ENCODE peak calls at places on chromosomes 4 and X, in four cellular contexts. L is suprapubic skin, W is GM12865, R is tibial artery. I is an unnamed sample.

GRCh38 chr4:123699823-123700822 is 303.5 kb downstream of the SPRY1 start:
- DNase-seq in L (no peak), W (no peak), R (no peak), I (no peak)

GRCh38 chrX:153922932-153923857 is 2.9 kb downstream of the ARHGAP4 start:
- DNase-seq in L (no peak), W (no peak), R (peak; percentile 80), I (peak; percentile 83)

GRCh38 chr4:63937961-63938360 is 471.3 kb downstream of the TECRL start:
- DNase-seq in L (no peak), W (no peak), R (no peak), I (no peak)

GRCh38 chr4:107255596-107255995 is 219.5 kb upstream of the DKK2 start:
- DNase-seq in L (no peak), W (no peak), R (no peak), I (no peak)

GRCh38 chr4:6408263-6408662 is 64.2 kb downstream of the PPP2R2C start:
- DNase-seq in L (no peak), W (no peak), R (no peak), I (no peak)

GRCh38 chr4:169460081-169460480 is 152.3 kb downstream of the NEK1 start:
- DNase-seq in L (no peak), W (no peak), R (no peak), I (no peak)

GRCh38 chr4:108270466-108271450 is 102.0 kb upstream of the LEF1 start:
- DNase-seq in L (no peak), W (peak; percentile 9), R (no peak), I (no peak)

GRCh38 chrX:129193357-129193756 is 329.9 kb downstream of the SMARCA1 start:
- DNase-seq in L (no peak), W (no peak), R (no peak), I (no peak)

GRCh38 chr4:21763865-21764264 is 184.7 kb downstream of the KCNIP4 start:
- DNase-seq in L (no peak), W (no peak), R (no peak), I (no peak)

GRCh38 chrX:153926863-153927685 is 1.0 kb upstream of the ARHGAP4 start:
- DNase-seq in L (no peak), W (peak; percentile 91), R (peak; percentile 34), I (no peak)

GRCh38 chr4:53132117-53132889 is 233.6 kb downstream of the SCFD2 start:
- DNase-seq in L (no peak), W (peak; percentile 33), R (no peak), I (no peak)

GRCh38 chrX:123561439-123562215 is 171.2 kb downstream of the THOC2 start:
- DNase-seq in L (no peak), W (no peak), R (no peak), I (no peak)

GRCh38 chr4:32161382-32161781 is 1441.2 kb downstream of the PCDH7 start:
- DNase-seq in L (no peak), W (no peak), R (no peak), I (no peak)

GRCh38 chrX:101744085-101744484 is 84.4 kb upstream of the ARMCX2 start:
- DNase-seq in L (no peak), W (no peak), R (peak; percentile 21), I (peak; percentile 33)

GRCh38 chr4:77120888-77121508 is 36.0 kb upstream of the CCNG2 start:
- DNase-seq in L (no peak), W (peak; percentile 23), R (no peak), I (no peak)

GRCh38 chr4:174808836-174809235 is 20.2 kb downstream of the GLRA3 start:
- DNase-seq in L (no peak), W (no peak), R (no peak), I (no peak)

GRCh38 chrX:1165535-1166196 is 46.8 kb downstream of the CRLF2 start:
- DNase-seq in L (peak; percentile 78), W (peak; percentile 51), R (no peak), I (no peak)

GRCh38 chr4:113758361-113758760 is 3.2 kb downstream of the CAMK2D start:
- DNase-seq in L (no peak), W (no peak), R (no peak), I (no peak)

GRCh38 chr4:80336582-80336981 is 1.1 kb downstream of the CFAP299 start:
- DNase-seq in L (no peak), W (peak; percentile 5), R (no peak), I (peak; percentile 51)

GRCh38 chrX:108199691-108200090 is 108.1 kb downstream of the ATG4A start:
- DNase-seq in L (no peak), W (peak; percentile 14), R (no peak), I (no peak)

GRCh38 chrX:134538316-134538715 is 78.4 kb downstream of the HPRT1 start:
- DNase-seq in L (no peak), W (no peak), R (no peak), I (no peak)

GRCh38 chr4:140156529-140157171 is 2.7 kb upstream of the MAML3 start:
- DNase-seq in L (no peak), W (peak; percentile 52), R (no peak), I (no peak)

GRCh38 chr4:19806865-19807264 is 444.8 kb upstream of the SLIT2 start:
- DNase-seq in L (no peak), W (no peak), R (no peak), I (no peak)

GRCh38 chrX:22073928-22074327 is 41.8 kb downstream of the PHEX start:
- DNase-seq in L (no peak), W (no peak), R (no peak), I (no peak)

GRCh38 chrX:48611703-48612102 is 14.4 kb downstream of the WDR13 start:
- DNase-seq in L (no peak), W (no peak), R (no peak), I (no peak)

GRCh38 chr4:169658970-169659735 is 38.8 kb downstream of the CLCN3 start:
- DNase-seq in L (no peak), W (no peak), R (no peak), I (no peak)

GRCh38 chrX:150270622-150271021 is 92.5 kb upstream of the MAMLD1 start:
- DNase-seq in L (no peak), W (no peak), R (no peak), I (no peak)

GRCh38 chrX:1387141-1387776 is 4.7 kb downstream of the SLC25A6 start:
- DNase-seq in L (no peak), W (no peak), R (no peak), I (no peak)

GRCh38 chr4:38822748-38823303 is 18.2 kb upstream of the TLR1 start:
- DNase-seq in L (no peak), W (no peak), R (no peak), I (no peak)

GRCh38 chr4:54400802-54401201 is 171.7 kb downstream of the PDGFRA start:
- DNase-seq in L (no peak), W (no peak), R (no peak), I (no peak)

GRCh38 chr4:24930136-24930535 is 17.3 kb upstream of the CCDC149 start:
- DNase-seq in L (no peak), W (no peak), R (no peak), I (no peak)

GRCh38 chr4:109359040-109359646 is 56.7 kb upstream of the COL25A1 start:
- DNase-seq in L (no peak), W (peak; percentile 51), R (no peak), I (no peak)

GRCh38 chr4:48078862-48079655 is 55.0 kb downstream of the TXK start:
- DNase-seq in L (no peak), W (no peak), R (no peak), I (no peak)

GRCh38 chr4:53508446-53508845 is 82.8 kb downstream of the LNX1 start:
- DNase-seq in L (no peak), W (peak; percentile 7), R (no peak), I (no peak)

GRCh38 chrX:3501833-3502535 is 155.5 kb upstream of the MXRA5 start:
- DNase-seq in L (no peak), W (no peak), R (no peak), I (peak; percentile 32)

DNA sequence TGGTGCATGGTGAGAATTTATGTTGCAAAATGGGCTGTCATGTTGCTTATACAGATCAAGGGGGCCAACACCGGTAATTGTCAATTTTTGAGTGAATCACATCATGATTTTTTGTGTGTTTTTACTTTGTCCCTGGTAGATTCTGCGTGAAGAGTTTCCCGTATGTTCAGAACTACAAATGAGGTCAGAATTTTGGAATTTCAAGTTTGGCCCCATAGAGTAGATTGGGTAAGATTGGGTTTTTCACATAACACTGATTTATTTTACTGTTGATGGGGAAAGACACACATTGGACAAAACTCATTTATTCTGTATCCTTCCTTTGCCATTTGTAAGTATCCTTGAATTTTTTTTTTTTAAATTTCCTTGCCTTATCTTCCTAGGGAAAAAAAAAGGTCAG is 158.5 kb upstream of the MXRA5 start:
- DNase-seq in L (no peak), W (no peak), R (no peak), I (no peak)
- H3K4me3 ChIP-seq in L (no peak overlapping the region), W (no peak overlapping the region), R (no peak overlapping the region), I (no peak overlapping the region)

DNA sequence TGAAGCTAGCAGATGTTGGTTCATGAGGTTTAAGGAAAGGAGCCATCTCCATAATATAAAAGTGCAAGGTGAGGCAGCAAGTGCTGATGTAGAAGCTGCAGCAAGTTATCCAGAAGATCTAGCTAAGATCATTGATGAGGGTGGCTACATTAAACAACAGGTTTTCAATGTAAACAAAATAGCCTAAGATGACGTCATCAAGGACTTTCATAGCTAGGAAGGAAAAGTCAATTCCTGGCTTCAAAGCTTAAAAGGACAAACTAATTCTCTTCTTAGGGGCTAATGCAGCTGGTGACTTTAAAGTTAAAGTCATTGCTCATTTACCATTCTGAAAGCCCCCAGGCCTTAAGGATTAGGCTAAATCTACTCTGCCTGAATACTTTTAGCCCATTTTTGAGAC is 141.9 kb downstream of the MID1IP1 start:
- DNase-seq in L (no peak), W (no peak), R (no peak), I (no peak)
- H3K4me3 ChIP-seq in L (no peak overlapping the region), W (no peak overlapping the region), R (no peak overlapping the region), I (no peak overlapping the region)

DNA sequence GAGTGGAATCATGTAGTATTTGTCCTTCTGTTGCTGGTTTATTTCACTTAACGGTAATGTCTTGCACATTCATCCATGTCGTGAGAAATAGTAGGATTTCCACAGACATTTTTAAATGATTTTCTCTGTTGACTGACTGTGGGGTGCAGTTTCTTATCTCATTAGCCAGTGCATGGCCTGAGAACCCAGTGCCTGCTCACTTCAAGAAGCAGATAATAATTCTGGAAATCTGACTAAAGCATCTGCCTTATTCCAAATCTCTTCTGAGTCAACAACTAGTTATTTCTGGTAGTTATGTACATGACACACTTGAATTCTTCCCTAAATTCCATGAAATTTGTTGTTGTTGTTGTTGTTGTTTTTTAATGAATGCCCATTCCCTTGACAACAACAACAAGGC is 77.6 kb downstream of the NPFFR2 start:
- DNase-seq in L (no peak), W (no peak), R (no peak), I (no peak)
- H3K4me3 ChIP-seq in L (no peak overlapping the region), W (no peak overlapping the region), R (no peak overlapping the region), I (no peak overlapping the region)

GRCh38 chrX:52923781-52924241 is 26.7 kb downstream of the FAM156B start:
- DNase-seq in L (no peak), W (peak; percentile 79), R (no peak), I (peak; percentile 47)
- H3K4me3 ChIP-seq in L (no peak overlapping the region), W (peak overlapping the region; percentile 59), R (no peak overlapping the region), I (no peak overlapping the region)

GRCh38 chrX:132272826-132273225 is 53.6 kb upstream of the RAP2C start:
- DNase-seq in L (no peak), W (no peak), R (no peak), I (no peak)
- H3K4me3 ChIP-seq in L (no peak overlapping the region), W (no peak overlapping the region), R (no peak overlapping the region), I (no peak overlapping the region)